ENCODE peak calls at places on chromosomes 3 and 15, in five cellular contexts. I, W, N, Z and S are unnamed samples.

GRCh38 chr15:58214941-58215340 is 76.8 kb downstream of the AQP9 start:
- DNase-seq in W (no peak), I (no peak), Z (no peak), N (no peak), S (no peak)

GRCh38 chr3:151553873-151554272 is 93.0 kb upstream of the IGSF10 start:
- DNase-seq in W (peak; percentile 12), N (no peak), I (peak; percentile 43), Z (no peak), S (no peak)

GRCh38 chr3:76063019-76063418 is 277.7 kb upstream of the ZNF717 start:
- DNase-seq in Z (no peak), W (no peak), N (no peak), I (peak; percentile 90), S (no peak)

GRCh38 chr15:46808834-46809233 is 908.5 kb upstream of the SEMA6D start:
- DNase-seq in N (no peak), I (no peak), Z (no peak), W (no peak), S (no peak)

GRCh38 chr15:72766025-72766424 is 17.5 kb downstream of the ADPGK start:
- DNase-seq in N (no peak), I (no peak), W (no peak), Z (no peak), S (no peak)

GRCh38 chr3:70400194-70400593 is 87.8 kb upstream of the MDFIC2 start:
- DNase-seq in W (no peak), I (no peak), Z (no peak), N (no peak), S (no peak)

GRCh38 chr15:60392601-60392985 is 5.2 kb downstream of the ANXA2 start:
- DNase-seq in W (no peak), Z (no peak), I (peak; percentile 74), N (peak; percentile 85), S (no peak)

GRCh38 chr3:116051040-116051439 is 394.2 kb downstream of the LSAMP start:
- DNase-seq in N (no peak), I (no peak), Z (no peak), W (no peak), S (no peak)

GRCh38 chr3:12591456-12591855 is 34.6 kb downstream of the MKRN2 start:
- DNase-seq in Z (no peak), N (no peak), I (no peak), W (no peak), S (no peak)

GRCh38 chr3:177068967-177069366 is 128.3 kb downstream of the TBL1XR1 start:
- DNase-seq in I (no peak), N (no peak), Z (no peak), W (no peak), S (no peak)

GRCh38 chr3:39295184-39295775 is 15.4 kb upstream of the CX3CR1 start:
- DNase-seq in W (no peak), Z (no peak), N (no peak), I (no peak), S (no peak)

GRCh38 chr3:38084969-38085942 is 46.2 kb downstream of the DLEC1 start:
- DNase-seq in Z (no peak), I (no peak), N (no peak), W (no peak), S (no peak)

GRCh38 chr3:189794518-189794917 is 163.3 kb downstream of the TP63 start:
- DNase-seq in N (no peak), I (no peak), Z (no peak), W (no peak), S (no peak)

GRCh38 chr3:87145553-87145952 is 81.6 kb upstream of the CHMP2B start:
- DNase-seq in Z (peak; percentile 17), N (peak; percentile 42), I (no peak), W (no peak), S (no peak)

GRCh38 chr3:132344666-132345280 is 27.6 kb downstream of the ACP3 start:
- DNase-seq in W (no peak), Z (no peak), N (peak; percentile 27), I (no peak), S (no peak)

GRCh38 chr3:56355570-56356185 is 112.6 kb downstream of the ERC2 start:
- DNase-seq in W (no peak), I (no peak), Z (no peak), N (no peak), S (no peak)

GRCh38 chr15:100897873-100898490 is 18.4 kb downstream of the ALDH1A3 start:
- DNase-seq in Z (no peak), W (no peak), N (no peak), I (no peak), S (no peak)

GRCh38 chr3:124352143-124352528 is 360.2 kb upstream of the ROPN1 start:
- DNase-seq in I (no peak), Z (no peak), N (no peak), W (no peak), S (no peak)

GRCh38 chr3:137097852-137098251 is 140.1 kb downstream of the IL20RB start:
- DNase-seq in W (no peak), N (no peak), I (no peak), Z (peak; percentile 32), S (no peak)

GRCh38 chr3:143360244-143360643 is 240.7 kb downstream of the CHST2 start:
- DNase-seq in I (no peak), N (no peak), W (no peak), Z (no peak), S (no peak)

GRCh38 chr15:48937886-48938285 is 25.8 kb downstream of the SHC4 start:
- DNase-seq in W (no peak), Z (no peak), I (no peak), N (no peak), S (no peak)

GRCh38 chr3:127900536-127900935 is 14.5 kb upstream of the KBTBD12 start:
- DNase-seq in I (no peak), W (no peak), Z (no peak), N (no peak), S (no peak)

GRCh38 chr3:189899186-189899585 is 221.5 kb downstream of the P3H2 start:
- DNase-seq in I (no peak), Z (no peak), N (no peak), W (no peak), S (no peak)

GRCh38 chr3:71392277-71392676 is 191.3 kb downstream of the FOXP1 start:
- DNase-seq in W (no peak), I (no peak), Z (no peak), N (no peak), S (no peak)

GRCh38 chr15:35697549-35698299 is 151.8 kb upstream of the DPH6 start:
- DNase-seq in N (no peak), W (no peak), I (peak; percentile 56), Z (peak; percentile 24), S (no peak)

GRCh38 chr3:60582285-60582684 is 669.0 kb downstream of the FHIT start:
- DNase-seq in N (no peak), Z (no peak), I (peak; percentile 14), W (no peak), S (no peak)

GRCh38 chr3:180017846-180018245 is 18.9 kb downstream of the PEX5L start:
- DNase-seq in Z (no peak), W (no peak), I (no peak), N (no peak), S (no peak)

GRCh38 chr3:110814170-110815007 is 257.2 kb upstream of the NECTIN3 start:
- DNase-seq in I (peak; percentile 86), N (peak; percentile 93), Z (peak; percentile 12), W (no peak), S (no peak)

GRCh38 chr3:148902173-148902791 is 37.2 kb downstream of the CPA3 start:
- DNase-seq in W (no peak), Z (no peak), I (peak; percentile 79), N (no peak), S (no peak)
- H3K4me3 ChIP-seq in W (no peak overlapping the region), Z (no peak overlapping the region), I (no peak overlapping the region), N (no peak overlapping the region), S (no peak overlapping the region)

DNA sequence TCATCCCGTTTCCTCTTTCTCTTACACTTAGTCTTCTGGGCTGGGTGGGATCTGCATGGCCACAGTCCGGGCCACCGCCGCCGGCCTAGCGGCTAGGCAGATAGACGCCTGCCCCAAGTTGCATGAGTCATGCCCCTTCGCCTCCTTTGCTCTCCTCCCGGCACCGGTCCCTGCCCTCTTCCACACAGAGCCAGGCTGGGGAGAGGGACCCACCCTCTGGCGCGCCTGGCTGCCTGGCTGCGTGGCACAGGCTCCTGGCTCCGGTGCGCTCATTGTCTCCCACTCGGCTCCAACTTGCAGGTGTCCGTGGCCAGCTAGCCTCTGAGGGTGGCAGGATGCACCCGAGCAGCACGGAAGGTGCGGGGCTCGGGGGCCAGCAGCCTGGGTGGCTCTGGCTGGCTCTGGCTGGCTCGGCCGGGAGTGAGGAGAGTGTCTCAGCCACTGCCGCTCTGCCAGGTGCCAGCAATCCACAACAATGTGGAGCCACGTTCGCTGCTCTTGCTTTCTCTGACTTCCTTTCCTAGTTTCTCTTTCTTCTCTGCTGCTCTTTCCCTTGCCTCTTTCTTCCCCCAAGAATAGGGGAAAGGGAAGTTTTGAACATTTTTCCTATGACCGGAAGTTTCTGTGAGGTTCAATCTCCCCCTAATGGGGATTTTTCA is 22.4 kb upstream of the MTHFS start:
- DNase-seq in Z (peak; percentile 74), N (no peak), W (no peak), I (no peak), S (no peak)
- H3K9me3 ChIP-seq in Z (no peaks in the 10 kb centered on the region), N (peaks cover 41% of the 10 kb centered on the region), W (no peaks in the 10 kb centered on the region), I (peaks cover 69% of the 10 kb centered on the region), S (peaks cover 16% of the 10 kb centered on the region)

GRCh38 chr15:89381888-89382287 is 47.3 kb upstream of the POLG start:
- DNase-seq in I (no peak), Z (no peak), N (no peak), W (no peak), S (no peak)
- H3K27me3 ChIP-seq in I (peaks cover 81% of the 10 kb centered on the region), Z (peaks cover 100% of the 10 kb centered on the region), N (no peaks in the 10 kb centered on the region), W (peaks cover 75% of the 10 kb centered on the region), S (no peaks in the 10 kb centered on the region)

GRCh38 chr3:58256511-58256910 is 18.9 kb downstream of the ABHD6 start:
- DNase-seq in Z (no peak), W (no peak), I (no peak), N (no peak), S (no peak)

GRCh38 chr3:58261954-58262666 is 24.5 kb downstream of the ABHD6 start:
- DNase-seq in I (no peak), Z (no peak), W (no peak), N (no peak), S (no peak)

GRCh38 chr3:58258392-58259040 is 20.9 kb downstream of the ABHD6 start:
- DNase-seq in W (no peak), Z (peak; percentile 68), N (no peak), I (no peak), S (no peak)

GRCh38 chr3:58260733-58261132 is 23.1 kb downstream of the ABHD6 start:
- DNase-seq in Z (no peak), W (no peak), N (no peak), I (no peak), S (no peak)

GRCh38 chr3:58260261-58260731 is 22.7 kb downstream of the ABHD6 start:
- DNase-seq in N (peak; percentile 26), I (peak; percentile 24), Z (peak; percentile 22), W (no peak), S (no peak)
- H3K4me3 ChIP-seq in N (no peak overlapping the region), I (no peak overlapping the region), Z (no peak overlapping the region), W (no peak overlapping the region), S (no peak overlapping the region)

GRCh38 chr3:128917291-128917690 is 37.9 kb downstream of the ACAD9 start:
- DNase-seq in Z (no peak), N (no peak), W (no peak), I (no peak), S (no peak)

GRCh38 chr3:128919988-128920387 is 40.6 kb downstream of the ACAD9 start:
- DNase-seq in Z (no peak), I (no peak), N (no peak), W (no peak), S (peak; percentile 1)

GRCh38 chr3:128923607-128924385 is 44.4 kb downstream of the ACAD9 start:
- DNase-seq in Z (no peak), N (no peak), I (no peak), W (no peak), S (no peak)

GRCh38 chr3:128922804-128923459 is 43.5 kb downstream of the ACAD9 start:
- DNase-seq in N (no peak), Z (no peak), I (no peak), W (no peak), S (peak; percentile 15)
- H3K9me3 ChIP-seq in N (peaks cover 21% of the 10 kb centered on the region), Z (peaks cover 4% of the 10 kb centered on the region), I (peaks cover 60% of the 10 kb centered on the region), W (no peaks in the 10 kb centered on the region), S (peaks cover 1% of the 10 kb centered on the region)